ENCODE peak calls at places on chromosomes 4 and X, in four cellular contexts. G, V, J and Y are unnamed samples.
A peak's percentile ranks its signal among the peaks of the same experiment; 100 is the strongest.

GRCh38 chrX:153317306-153317705 is 4.3 kb downstream of the PNMA6F start:
- DNase-seq in G (no peak), V (no peak), J (no peak), Y (no peak)

GRCh38 chr4:163332526-163333405 is at the start of gene NPY1R:
- DNase-seq in G (peak; percentile 32), V (peak; percentile 76), J (no peak), Y (no peak)

GRCh38 chrX:118730500-118731247 is 3.3 kb downstream of the IL13RA1 start:
- DNase-seq in G (no peak), V (no peak), J (no peak), Y (no peak)

GRCh38 chr4:148914301-148914700 is 472.1 kb upstream of the NR3C2 start:
- DNase-seq in G (no peak), V (no peak), J (no peak), Y (no peak)

GRCh38 chr4:185730387-185730786 is 81.6 kb downstream of the SORBS2 start:
- DNase-seq in G (no peak), V (peak; percentile 98), J (no peak), Y (no peak)

GRCh38 chr4:187666634-187667033 is 328.9 kb upstream of the ZFP42 start:
- DNase-seq in G (no peak), V (no peak), J (no peak), Y (no peak)

GRCh38 chr4:153497988-153498967 is 32.1 kb downstream of the TMEM131L start:
- DNase-seq in G (no peak), V (no peak), J (no peak), Y (no peak)

GRCh38 chrX:37686979-37687378 is 1.4 kb downstream of the XK start:
- DNase-seq in G (no peak), V (no peak), J (no peak), Y (no peak)

GRCh38 chr4:19063662-19064061 is 1042.1 kb upstream of the LCORL start:
- DNase-seq in G (no peak), V (no peak), J (no peak), Y (no peak)

GRCh38 chr4:62402088-62402806 is 1202.1 kb downstream of the ADGRL3 start:
- DNase-seq in G (no peak), V (no peak), J (no peak), Y (no peak)

GRCh38 chrX:130118941-130119640 is 8.8 kb upstream of the ELF4 start:
- DNase-seq in G (no peak), V (no peak), J (no peak), Y (no peak)

GRCh38 chrX:15749642-15750610 is 11.9 kb downstream of the CA5B start:
- DNase-seq in G (no peak), V (peak; percentile 51), J (no peak), Y (no peak)

GRCh38 chr4:168917150-168917779 is 92.8 kb downstream of the CBR4 start:
- DNase-seq in G (no peak), V (peak; percentile 44), J (no peak), Y (no peak)

GRCh38 chr4:29277381-29277780 is 1442.8 kb upstream of the PCDH7 start:
- DNase-seq in G (no peak), V (no peak), J (no peak), Y (no peak)

GRCh38 chrX:69031181-69031580 is 134.1 kb downstream of the PJA1 start:
- DNase-seq in G (no peak), V (no peak), J (no peak), Y (no peak)

GRCh38 chr4:76733380-76733779 is 164.6 kb downstream of the SOWAHB start:
- DNase-seq in G (peak; percentile 66), V (peak; percentile 64), J (no peak), Y (no peak)

GRCh38 chrX:143632625-143633387 is 3.1 kb downstream of the SLITRK4 start:
- DNase-seq in G (no peak), V (no peak), J (no peak), Y (no peak)

GRCh38 chr4:163748474-163748873 is 254.0 kb downstream of the TMA16 start:
- DNase-seq in G (peak; percentile 24), V (no peak), J (no peak), Y (peak; percentile 5)

GRCh38 chrX:136867096-136867491 is 13.4 kb downstream of the RBMX start:
- DNase-seq in G (no peak), V (no peak), J (no peak), Y (no peak)

GRCh38 chr4:138510053-138510452 is 267.9 kb upstream of the SLC7A11 start:
- DNase-seq in G (no peak), V (no peak), J (no peak), Y (no peak)

GRCh38 chrX:69616520-69617203 is 749 bp downstream of the EDA start:
- DNase-seq in G (no peak), V (peak; percentile 12), J (no peak), Y (no peak)

GRCh38 chr4:146212781-146213180 is 1.6 kb upstream of the REELD1 start:
- DNase-seq in G (no peak), V (no peak), J (no peak), Y (no peak)

GRCh38 chr4:95563638-95564337 is 15.0 kb upstream of the UNC5C start:
- DNase-seq in G (no peak), V (no peak), J (no peak), Y (no peak)

GRCh38 chr4:108644237-108644636 is 6.2 kb upstream of the OSTC start:
- DNase-seq in G (no peak), V (no peak), J (no peak), Y (no peak)

GRCh38 chr4:150123982-150124670 is 45.9 kb downstream of the DCLK2 start:
- DNase-seq in G (no peak), V (no peak), J (no peak), Y (no peak)

GRCh38 chr4:176400816-176401461 is 81.2 kb downstream of the SPCS3 start:
- DNase-seq in G (no peak), V (no peak), J (no peak), Y (no peak)